ENCODE peak calls at places on chromosomes 4 and X, in four cellular contexts. J is H1, U is HepG2, I is GM12878. O is an unnamed sample.

GRCh38 chrX:123081766-123082165 is 102.3 kb upstream of the GRIA3 start:
- DNase-seq in J (no peak), I (no peak), U (no peak), O (no peak)

GRCh38 chrX:15500497-15500966 is at the start of gene BMX:
- DNase-seq in I (no peak), J (no peak), U (no peak), O (no peak)

GRCh38 chr4:170875868-170876267 is 786.1 kb upstream of the AADAT start:
- DNase-seq in J (no peak), U (peak; percentile 8), I (no peak), O (no peak)

GRCh38 chr4:113444386-113444785 is 317.2 kb downstream of the CAMK2D start:
- DNase-seq in J (no peak), I (no peak), U (no peak), O (no peak)

GRCh38 chr4:128630881-128631280 is 178.6 kb upstream of the JADE1 start:
- DNase-seq in I (no peak), J (peak; percentile 24), U (no peak), O (no peak)

GRCh38 chr4:176500894-176501293 is 181.1 kb downstream of the SPCS3 start:
- DNase-seq in U (no peak), I (no peak), J (no peak), O (no peak)

GRCh38 chr4:6956434-6957147 is 47.0 kb downstream of the TBC1D14 start:
- DNase-seq in U (no peak), J (no peak), I (no peak), O (no peak)

GRCh38 chr4:121168446-121168845 is 4.3 kb upstream of the TNIP3 start:
- DNase-seq in I (no peak), U (no peak), J (no peak), O (no peak)

GRCh38 chr4:84389406-84389805 is 109.7 kb downstream of the NKX6-1 start:
- DNase-seq in U (no peak), J (no peak), I (no peak), O (no peak)

GRCh38 chr4:1992468-1993168 is 16.2 kb downstream of the NELFA start:
- DNase-seq in I (no peak), J (peak; percentile 91), U (no peak), O (no peak)

GRCh38 chr4:57631147-57631546 is 521.0 kb upstream of the IGFBP7 start:
- DNase-seq in J (no peak), I (no peak), U (no peak), O (no peak)

GRCh38 chrX:105711805-105712204 is 110.5 kb upstream of the NRK start:
- DNase-seq in J (no peak), U (no peak), I (no peak), O (no peak)

GRCh38 chr4:21596521-21596920 is 352.1 kb downstream of the KCNIP4 start:
- DNase-seq in I (no peak), J (no peak), U (no peak), O (peak; percentile 38)

GRCh38 chrX:66863721-66864120 is 224.8 kb upstream of the EDA2R start:
- DNase-seq in I (no peak), U (no peak), J (no peak), O (no peak)

GRCh38 chrX:43552166-43552565 is 103.9 kb upstream of the MAOA start:
- DNase-seq in U (peak; percentile 25), J (no peak), I (no peak), O (no peak)

GRCh38 chrX:140092121-140092520 is 126.8 kb upstream of the CXorf66 start:
- DNase-seq in J (no peak), I (no peak), U (no peak), O (no peak)

GRCh38 chr4:165096776-165097175 is 15.9 kb downstream of the TMEM192 start:
- DNase-seq in J (no peak), U (peak; percentile 8), I (no peak), O (no peak)

GRCh38 chr4:172169871-172170270 is 356.7 kb downstream of the GALNTL6 start:
- DNase-seq in U (no peak), I (no peak), J (no peak), O (no peak)

GRCh38 chr4:72216539-72217277 is 184.9 kb downstream of the NPFFR2 start:
- DNase-seq in U (no peak), J (no peak), I (no peak), O (no peak)

GRCh38 chr4:25450491-25450901 is 73.4 kb downstream of the ANAPC4 start:
- DNase-seq in J (no peak), U (no peak), I (no peak), O (no peak)

GRCh38 chr4:43331226-43332078 is 438.9 kb downstream of the GRXCR1 start:
- DNase-seq in J (no peak), I (no peak), U (no peak), O (no peak)

GRCh38 chrX:131977619-131978018 is 45.5 kb upstream of the STK26 start:
- DNase-seq in I (no peak), J (no peak), U (no peak), O (no peak)

GRCh38 chr4:100268807-100269206 is 78.5 kb upstream of the DDIT4L start:
- DNase-seq in U (no peak), J (no peak), I (no peak), O (no peak)

GRCh38 chr4:122091836-122092235 is 60.3 kb upstream of the BLTP1 start:
- DNase-seq in J (no peak), U (no peak), I (no peak), O (no peak)

GRCh38 chrX:105552395-105552794 is 269.9 kb upstream of the NRK start:
- DNase-seq in I (no peak), J (no peak), U (no peak), O (no peak)

GRCh38 chr4:83646538-83646937 is 110.6 kb downstream of the GPAT3 start:
- DNase-seq in J (no peak), I (no peak), U (no peak), O (no peak)

GRCh38 chr4:164943192-164943591 is 34.3 kb downstream of the TRIM61 start:
- DNase-seq in J (no peak), I (no peak), U (no peak), O (no peak)

GRCh38 chr4:73438048-73438447 is 2.0 kb downstream of the AFP start:
- DNase-seq in J (no peak), U (no peak), I (no peak), O (no peak)
- H3K4me3 ChIP-seq in J (no peak overlapping the region), U (peak overlapping the region; percentile 68), I (no peak overlapping the region), O (no peak overlapping the region)

DNA sequence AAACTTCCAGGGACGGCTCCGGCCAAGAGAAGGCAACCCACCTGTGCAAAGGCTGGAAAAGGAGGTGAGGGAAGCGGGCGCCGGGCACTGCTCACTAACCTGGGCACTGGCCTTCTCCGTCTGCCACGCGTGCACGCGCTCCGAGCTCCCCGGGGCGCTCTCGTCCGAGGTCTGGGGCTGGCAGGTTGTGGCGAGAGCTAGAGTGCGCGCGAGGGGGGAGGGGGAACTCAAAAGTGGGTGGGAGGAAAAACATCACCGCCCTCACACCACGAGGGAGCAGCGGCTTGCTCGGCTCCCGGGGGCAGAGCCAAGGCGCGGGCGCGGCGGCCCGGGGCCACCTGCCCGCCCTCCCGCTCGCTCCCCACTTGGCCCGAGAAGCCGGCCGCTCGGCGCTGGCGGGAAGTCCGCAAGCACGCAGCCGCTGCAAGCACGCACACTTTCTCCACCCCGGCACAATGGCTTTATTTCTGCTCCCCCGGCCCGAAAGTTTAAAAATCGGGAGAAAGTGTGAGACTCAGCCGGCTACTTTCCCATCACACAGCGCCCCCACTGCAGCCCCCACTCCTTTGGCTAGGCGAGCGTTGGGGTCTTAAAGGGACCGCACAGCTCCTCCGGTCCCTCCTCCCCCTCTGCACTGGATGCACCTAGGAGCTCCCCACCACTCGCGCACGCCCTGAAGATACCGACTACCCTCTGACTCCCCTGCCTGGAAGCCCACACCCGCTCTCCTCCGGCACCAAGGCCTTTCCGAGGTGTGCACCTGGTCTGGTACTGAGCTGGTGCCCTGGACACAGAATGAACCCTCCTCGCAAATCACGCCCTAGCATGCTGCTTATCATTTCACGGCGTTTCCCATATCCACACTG is at the start of gene CHRDL1:
- DNase-seq in U (no peak), I (no peak), J (peak; percentile 55), O (peak; percentile 20)
- TF ChIP-seq SUZ12 in U (no peak), I (no peak), J (no peak), O (no peak)

DNA sequence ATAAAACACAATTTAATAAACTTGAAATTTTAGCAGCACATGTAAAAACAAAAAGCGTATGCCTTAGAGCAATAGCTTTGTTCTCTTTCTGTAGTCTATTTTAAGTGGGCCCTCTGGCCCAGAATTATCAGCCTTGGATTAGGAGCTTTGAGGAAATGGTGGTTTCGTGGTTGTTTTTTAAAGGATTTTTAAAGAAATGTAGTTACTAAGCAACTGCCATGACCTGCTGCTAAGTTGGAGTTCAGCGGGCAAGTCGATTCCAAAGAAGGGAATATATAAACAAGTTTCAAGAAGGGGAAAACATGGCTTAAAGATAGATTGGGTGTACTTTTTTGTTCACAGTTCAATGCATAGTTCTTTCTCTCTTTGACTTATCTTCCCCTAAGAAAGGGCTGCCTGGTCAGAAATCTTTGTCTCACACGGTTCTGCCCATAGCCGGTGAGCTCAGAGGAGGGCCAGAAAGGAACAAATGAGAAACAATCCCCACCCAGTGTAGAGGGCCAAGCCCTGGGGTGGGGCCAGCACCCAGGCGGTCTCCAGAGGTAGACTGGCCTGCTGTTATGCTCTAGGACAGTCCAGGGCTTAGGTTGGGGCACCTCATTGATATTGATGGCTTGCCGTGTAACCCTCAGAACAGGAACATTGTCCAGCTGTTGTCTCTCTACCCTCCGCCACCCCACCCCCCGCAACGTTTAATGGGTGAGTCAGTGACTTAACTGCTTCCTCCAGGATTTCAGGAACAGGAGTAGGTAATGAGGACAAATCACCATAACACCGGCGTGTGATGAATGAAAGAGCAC is 32.5 kb downstream of the DLG3 start:
- DNase-seq in J (no peak), I (no peak), U (no peak), O (peak; percentile 68)
- TF ChIP-seq ZNF274 in J (no peak), I (no peak), U (no peak), O (no peak)

GRCh38 chr4:41883988-41884737 is 51.1 kb upstream of the TMEM33 start:
- DNase-seq in U (peak; percentile 22), J (no peak), I (no peak), O (no peak)

GRCh38 chr4:41881931-41882621 is 53.2 kb upstream of the TMEM33 start:
- DNase-seq in J (peak; percentile 71), I (no peak), U (no peak), O (no peak)

GRCh38 chr4:41880840-41881831 is 54.1 kb upstream of the TMEM33 start:
- DNase-seq in I (no peak), J (peak; percentile 65), U (no peak), O (no peak)

GRCh38 chr4:41880022-41880837 is 55.0 kb upstream of the TMEM33 start:
- DNase-seq in J (peak; percentile 59), U (no peak), I (no peak), O (no peak)

GRCh38 chr4:41882622-41883347 is 52.4 kb upstream of the TMEM33 start:
- DNase-seq in I (no peak), J (peak; percentile 67), U (no peak), O (no peak)
- H3K4me3 ChIP-seq in I (no peak overlapping the region), J (no peak overlapping the region), U (no peak overlapping the region), O (peak overlapping the region; percentile 39)

DNA sequence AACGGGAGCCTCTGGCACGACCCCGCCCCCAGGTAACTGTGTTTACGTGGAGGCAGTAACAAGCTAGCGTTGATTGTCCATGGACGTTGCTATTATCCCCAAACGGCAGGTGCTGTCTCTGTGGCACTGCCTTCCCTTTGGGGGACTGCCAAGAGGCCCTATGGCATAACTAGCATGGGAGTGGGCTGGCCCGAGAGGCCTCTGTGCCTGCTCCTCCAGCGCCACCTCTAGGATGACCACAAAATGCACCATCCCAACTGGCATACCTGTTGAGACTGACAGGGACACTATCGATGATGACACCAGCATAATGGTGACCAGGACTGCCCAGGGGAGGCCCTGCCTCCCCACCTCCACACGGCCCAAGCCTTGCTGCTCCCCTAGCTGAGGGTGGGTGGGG is 1.5 kb downstream of the SRPK3 start:
- DNase-seq in I (no peak), U (no peak), J (no peak), O (no peak)
- TF ChIP-seq SUZ12 in I (no peak), U (no peak), J (no peak), O (no peak)

GRCh38 chr4:18593297-18594002 is 571.9 kb upstream of the LCORL start:
- DNase-seq in I (peak; percentile 7), J (peak; percentile 56), U (peak; percentile 66), O (peak; percentile 81)
- TF ChIP-seq ZNF274 in I (no peak), J (no peak), U (no peak), O (no peak)

O was measured in NT2/D1.